ENCODE peak calls at places on chromosome 12, in four cellular contexts. T, P, I and G are unnamed samples.

GRCh38 chr12:8078400-8078799 is 3.7 kb upstream of the NECAP1 start:
- DNase-seq in T (peak), I (peak), P (no peak), G (no peak)

GRCh38 chr12:43806737-43807072 is 588 bp upstream of the TWF1 start:
- DNase-seq in P (no peak), T (no peak), I (no peak), G (no peak)

GRCh38 chr12:50824914-50825313 is 17.8 kb upstream of the TMPRSS12 start:
- DNase-seq in I (no peak), T (no peak), P (no peak), G (no peak)

GRCh38 chr12:54697836-54698235 is 49.7 kb upstream of the DCD start:
- DNase-seq in I (no peak), P (no peak), T (no peak), G (no peak)

GRCh38 chr12:80602455-80602854 is 105.0 kb upstream of the MYF6 start:
- DNase-seq in P (no peak), I (no peak), T (no peak), G (no peak)

GRCh38 chr12:12521044-12521485 is 41.6 kb downstream of the DUSP16 start:
- DNase-seq in I (no peak), P (no peak), T (peak), G (no peak)

GRCh38 chr12:57890191-57891120 is 43.9 kb upstream of the CTDSP2 start:
- DNase-seq in I (no peak), T (no peak), P (no peak), G (no peak)

GRCh38 chr12:68483592-68484373 is 126.9 kb upstream of the RAP1B start:
- DNase-seq in I (peak), P (no peak), T (no peak), G (no peak)

GRCh38 chr12:50825372-50825838 is 17.3 kb upstream of the TMPRSS12 start:
- DNase-seq in P (peak), T (peak), I (peak), G (no peak)

GRCh38 chr12:121501946-121502345 is 78.9 kb downstream of the KDM2B start:
- DNase-seq in I (no peak), T (no peak), P (no peak), G (no peak)

GRCh38 chr12:53735556-53735955 is 8.3 kb upstream of the CALCOCO1 start:
- DNase-seq in I (no peak), T (no peak), P (no peak), G (no peak)

GRCh38 chr12:62640910-62641448 is 174.4 kb downstream of the MON2 start:
- DNase-seq in P (no peak), T (no peak), I (no peak), G (no peak)

GRCh38 chr12:100427078-100427477 is 46.6 kb upstream of the NR1H4 start:
- DNase-seq in P (peak), I (peak), T (no peak), G (no peak)

GRCh38 chr12:69468237-69469026 is 1.8 kb upstream of the FRS2 start:
- DNase-seq in T (no peak), P (no peak), I (no peak), G (no peak)

GRCh38 chr12:111221296-111222026 is 147.4 kb downstream of the PHETA1 start:
- DNase-seq in I (no peak), T (no peak), P (no peak), G (no peak)

GRCh38 chr12:71626768-71627167 is 36.9 kb downstream of the ZFC3H1 start:
- DNase-seq in P (peak), I (no peak), T (no peak), G (no peak)

GRCh38 chr12:22374499-22374898 is 40.0 kb upstream of the ST8SIA1 start:
- DNase-seq in I (no peak), P (no peak), T (no peak), G (no peak)

GRCh38 chr12:117120787-117121186 is 21.6 kb upstream of the TESC start:
- DNase-seq in P (no peak), I (no peak), T (no peak), G (no peak)

GRCh38 chr12:42802688-42803279 is 213.2 kb upstream of the PRICKLE1 start:
- DNase-seq in I (no peak), P (no peak), T (no peak), G (no peak)

GRCh38 chr12:131452444-131452860 is 258.4 kb upstream of the SFSWAP start:
- DNase-seq in T (no peak), I (no peak), P (peak), G (peak)

GRCh38 chr12:117854339-117855012 is 114.3 kb downstream of the KSR2 start:
- DNase-seq in T (peak), I (peak), P (peak), G (peak)

GRCh38 chr12:46389130-46389616 is 16.6 kb upstream of the SLC38A2 start:
- DNase-seq in P (no peak), I (no peak), T (no peak), G (no peak)

GRCh38 chr12:71138011-71138410 is 19.8 kb downstream of the TSPAN8 start:
- DNase-seq in I (no peak), T (no peak), P (no peak), G (no peak)

GRCh38 chr12:65937181-65937641 is 112.9 kb downstream of the HMGA2 start:
- DNase-seq in P (peak), I (no peak), T (no peak), G (no peak)

GRCh38 chr12:32698285-32698684 is 19.2 kb downstream of the DNM1L start:
- DNase-seq in T (no peak), P (no peak), I (no peak), G (no peak)

GRCh38 chr12:92538970-92539749 is 163.6 kb upstream of the PLEKHG7 start:
- DNase-seq in I (peak), T (no peak), P (no peak), G (no peak)

GRCh38 chr12:68933564-68933893 is 558 bp upstream of the CPM start:
- DNase-seq in P (no peak), I (no peak), T (no peak), G (no peak)

GRCh38 chr12:95435355-95435754 is 38.6 kb upstream of the METAP2 start:
- DNase-seq in T (no peak), P (no peak), I (no peak), G (no peak)